ENCODE peak calls at places on chromosome 1, in nine cellular contexts. X, W, G, C, U, F, Z, S and Q are unnamed samples.

GRCh38 chr1:53562256-53562982 is 103.2 kb downstream of the DMRTB1 start:
- DNase-seq in X (no peak), W (no peak), G (no peak), C (peak; percentile 68), U (no peak), F (no peak), Z (no peak), S (no peak), Q (no peak)

GRCh38 chr1:51639694-51640093 is 22.8 kb downstream of the OSBPL9 start:
- DNase-seq in X (no peak), W (no peak), G (no peak), C (no peak), U (no peak), F (no peak), Z (no peak), S (no peak), Q (no peak)

GRCh38 chr1:45516465-45516864 is 5.2 kb downstream of the PRDX1 start:
- DNase-seq in X (no peak), W (no peak), G (no peak), C (no peak), U (no peak), F (no peak), Z (no peak), S (no peak), Q (no peak)

GRCh38 chr1:207298186-207298585 is 23.3 kb upstream of the CD55 start:
- DNase-seq in X (peak; percentile 51), W (no peak), G (no peak), C (no peak), U (no peak), F (no peak), Z (no peak), S (no peak), Q (no peak)

GRCh38 chr1:236394905-236395779 is 1.1 kb downstream of the EDARADD start:
- DNase-seq in X (peak; percentile 59), W (peak; percentile 45), G (peak; percentile 88), C (peak; percentile 79), U (peak; percentile 37), F (no peak), Z (peak; percentile 71), S (peak; percentile 12), Q (peak; percentile 51)

GRCh38 chr1:21254335-21254951 is 35.8 kb downstream of the ECE1 start:
- DNase-seq in X (no peak), W (peak; percentile 19), G (peak; percentile 71), C (no peak), U (no peak), F (no peak), Z (no peak), S (no peak), Q (peak; percentile 58)

GRCh38 chr1:42913426-42914091 is 45.1 kb downstream of the SLC2A1 start:
- DNase-seq in X (peak; percentile 87), W (peak; percentile 80), G (peak; percentile 46), C (peak; percentile 76), U (peak; percentile 73), F (no peak), Z (peak; percentile 83), S (no peak), Q (no peak)

GRCh38 chr1:191963286-191963685 is 195.0 kb upstream of the RGS18 start:
- DNase-seq in X (no peak), W (no peak), G (no peak), C (no peak), U (peak; percentile 25), F (no peak), Z (no peak), S (no peak), Q (no peak)

GRCh38 chr1:22780696-22781095 is 70.1 kb downstream of the EPHB2 start:
- DNase-seq in X (peak; percentile 34), W (peak; percentile 37), G (peak; percentile 70), C (no peak), U (peak; percentile 14), F (no peak), Z (peak; percentile 66), S (no peak), Q (peak; percentile 57)

GRCh38 chr1:1440941-1441888 is 5.7 kb downstream of the VWA1 start:
- DNase-seq in X (peak; percentile 72), W (peak; percentile 68), G (peak; percentile 77), C (peak; percentile 59), U (peak; percentile 37), F (no peak), Z (peak; percentile 80), S (peak; percentile 46), Q (peak; percentile 66)

GRCh38 chr1:29339176-29339575 is 102.9 kb downstream of the PTPRU start:
- DNase-seq in X (no peak), W (no peak), G (no peak), C (no peak), U (peak; percentile 34), F (no peak), Z (no peak), S (no peak), Q (no peak)

GRCh38 chr1:9716404-9717192 is 65.1 kb downstream of the PIK3CD start:
- DNase-seq in X (no peak), W (no peak), G (no peak), C (no peak), U (no peak), F (no peak), Z (no peak), S (no peak), Q (no peak)

GRCh38 chr1:67174716-67175284 is 8.5 kb downstream of the IL23R start:
- DNase-seq in X (no peak), W (no peak), G (no peak), C (no peak), U (no peak), F (no peak), Z (no peak), S (no peak), Q (no peak)